ENCODE peak calls at places on chromosomes 4 and X, in five cellular contexts. K is NCI-H1436, Z is ecto neural progenitor cell, W is neural crest cell, S is AG10803. J is an unnamed sample.

GRCh38 chr4:26861434-26862186 is 969 bp downstream of the STIM2 start:
- DNase-seq in K (peak; percentile 74), Z (no peak), W (peak; percentile 61), S (peak; percentile 49), J (peak; percentile 44)

GRCh38 chr4:83738895-83739294 is 203.0 kb downstream of the GPAT3 start:
- DNase-seq in K (no peak), Z (no peak), W (no peak), S (no peak), J (no peak)

GRCh38 chrX:63784346-63784901 is 590 bp downstream of the ARHGEF9 start:
- DNase-seq in K (no peak), Z (peak; percentile 46), W (peak; percentile 1), S (no peak), J (no peak)

GRCh38 chr4:7805533-7806079 is 134.1 kb downstream of the AFAP1 start:
- DNase-seq in K (no peak), Z (no peak), W (no peak), S (peak; percentile 98), J (peak; percentile 96)

GRCh38 chr4:47729086-47729763 is 108.6 kb downstream of the CORIN start:
- DNase-seq in K (no peak), Z (no peak), W (no peak), S (no peak), J (no peak)

GRCh38 chr4:159341486-159341885 is 238.6 kb downstream of the RAPGEF2 start:
- DNase-seq in K (no peak), Z (no peak), W (no peak), S (peak; percentile 18), J (peak; percentile 69)

GRCh38 chr4:101527186-101527585 is 179.9 kb upstream of the PPP3CA start:
- DNase-seq in K (no peak), Z (no peak), W (no peak), S (no peak), J (no peak)

GRCh38 chr4:123896446-123897071 is 500.0 kb downstream of the SPRY1 start:
- DNase-seq in K (no peak), Z (no peak), W (no peak), S (peak; percentile 33), J (no peak)

GRCh38 chrX:7147431-7147977 is at the start of gene STS:
- DNase-seq in K (peak; percentile 12), Z (no peak), W (peak; percentile 39), S (no peak), J (no peak)

GRCh38 chrX:47061238-47061919 is 16.9 kb upstream of the RGN start:
- DNase-seq in K (no peak), Z (no peak), W (no peak), S (no peak), J (no peak)

GRCh38 chr4:83138979-83139378 is 24.4 kb upstream of the PLAC8 start:
- DNase-seq in K (no peak), Z (no peak), W (no peak), S (no peak), J (no peak)